ENCODE peak calls at places on chromosomes 11 and 22, in eight cellular contexts. C, I, G, V, P, R, A and L are unnamed samples.

GRCh38 chr11:12070446-12071267 is 39.7 kb upstream of the MICAL2 start:
- DNase-seq in C (no peak), I (peak; percentile 75), G (no peak), V (no peak), P (no peak), R (no peak), A (no peak), L (no peak)

GRCh38 chr11:110311783-110312578 is 15.6 kb upstream of the RDX start:
- DNase-seq in C (no peak), I (no peak), G (no peak), V (no peak), P (no peak), R (no peak), A (no peak), L (no peak)

GRCh38 chr11:46294365-46295309 is 17.2 kb downstream of the CREB3L1 start:
- DNase-seq in C (peak; percentile 85), I (peak; percentile 76), G (no peak), V (peak; percentile 76), P (no peak), R (no peak), A (no peak), L (no peak)

GRCh38 chr11:45881708-45882368 is 3.6 kb upstream of the MAPK8IP1 start:
- DNase-seq in C (no peak), I (no peak), G (no peak), V (no peak), P (no peak), R (no peak), A (no peak), L (no peak)

GRCh38 chr22:28014141-28015055 is 95.3 kb upstream of the PITPNB start:
- DNase-seq in C (no peak), I (peak; percentile 61), G (no peak), V (no peak), P (no peak), R (no peak), A (peak; percentile 7), L (peak; percentile 4)

GRCh38 chr22:17891427-17892167 is 117.3 kb upstream of the BID start:
- DNase-seq in C (peak; percentile 59), I (no peak), G (no peak), V (no peak), P (peak; percentile 7), R (no peak), A (peak; percentile 71), L (peak; percentile 39)

GRCh38 chr11:118894192-118894591 is 10.5 kb downstream of the CXCR5 start:
- DNase-seq in C (no peak), I (no peak), G (no peak), V (no peak), P (no peak), R (no peak), A (no peak), L (no peak)

GRCh38 chr11:22624742-22625447 is 728 bp downstream of the FANCF start:
- DNase-seq in C (peak; percentile 85), I (peak; percentile 80), G (peak; percentile 81), V (no peak), P (peak; percentile 34), R (no peak), A (peak; percentile 56), L (peak; percentile 84)

GRCh38 chr22:28792491-28793383 is 7.6 kb downstream of the XBP1 start:
- DNase-seq in C (no peak), I (no peak), G (no peak), V (no peak), P (no peak), R (no peak), A (no peak), L (peak; percentile 63)

GRCh38 chr22:49997221-49997599 is 15.4 kb downstream of the IL17REL start:
- DNase-seq in C (peak; percentile 48), I (peak; percentile 60), G (no peak), V (peak; percentile 18), P (no peak), R (no peak), A (no peak), L (peak; percentile 51)

GRCh38 chr11:9851366-9851765 is 187.5 kb downstream of the SWAP70 start:
- DNase-seq in C (no peak), I (no peak), G (no peak), V (no peak), P (no peak), R (no peak), A (no peak), L (no peak)

GRCh38 chr22:44337658-44338004 is 24.9 kb upstream of the SHISAL1 start:
- DNase-seq in C (peak; percentile 80), I (peak; percentile 86), G (no peak), V (peak; percentile 80), P (peak; percentile 38), R (no peak), A (no peak), L (no peak)

GRCh38 chr11:44780940-44781631 is 54.3 kb downstream of the TSPAN18 start:
- DNase-seq in C (peak; percentile 76), I (peak; percentile 72), G (no peak), V (no peak), P (no peak), R (no peak), A (peak; percentile 66), L (no peak)

GRCh38 chr11:60927061-60927592 is 2.9 kb downstream of the TMEM132A start:
- DNase-seq in C (no peak), I (no peak), G (no peak), V (no peak), P (no peak), R (no peak), A (no peak), L (no peak)

GRCh38 chr11:117795726-117796455 is 1.1 kb downstream of the DSCAML1 start:
- DNase-seq in C (no peak), I (no peak), G (no peak), V (no peak), P (no peak), R (no peak), A (no peak), L (no peak)

GRCh38 chr11:17389205-17389956 is 922 bp upstream of the KCNJ11 start:
- DNase-seq in C (peak; percentile 88), I (peak; percentile 80), G (peak; percentile 85), V (peak; percentile 74), P (peak; percentile 76), R (peak; percentile 87), A (peak; percentile 78), L (peak; percentile 88)

GRCh38 chr22:48445113-48445827 is 1382.4 kb downstream of the BRD1 start:
- DNase-seq in C (no peak), I (no peak), G (peak; percentile 70), V (no peak), P (peak; percentile 13), R (no peak), A (no peak), L (no peak)

GRCh38 chr11:12961615-12962014 is 47.5 kb upstream of the RASSF10 start:
- DNase-seq in C (no peak), I (no peak), G (no peak), V (no peak), P (no peak), R (no peak), A (no peak), L (no peak)

GRCh38 chr22:18045794-18046193 is 21.4 kb upstream of the MICAL3 start:
- DNase-seq in C (no peak), I (no peak), G (no peak), V (no peak), P (no peak), R (no peak), A (no peak), L (no peak)

DNA sequence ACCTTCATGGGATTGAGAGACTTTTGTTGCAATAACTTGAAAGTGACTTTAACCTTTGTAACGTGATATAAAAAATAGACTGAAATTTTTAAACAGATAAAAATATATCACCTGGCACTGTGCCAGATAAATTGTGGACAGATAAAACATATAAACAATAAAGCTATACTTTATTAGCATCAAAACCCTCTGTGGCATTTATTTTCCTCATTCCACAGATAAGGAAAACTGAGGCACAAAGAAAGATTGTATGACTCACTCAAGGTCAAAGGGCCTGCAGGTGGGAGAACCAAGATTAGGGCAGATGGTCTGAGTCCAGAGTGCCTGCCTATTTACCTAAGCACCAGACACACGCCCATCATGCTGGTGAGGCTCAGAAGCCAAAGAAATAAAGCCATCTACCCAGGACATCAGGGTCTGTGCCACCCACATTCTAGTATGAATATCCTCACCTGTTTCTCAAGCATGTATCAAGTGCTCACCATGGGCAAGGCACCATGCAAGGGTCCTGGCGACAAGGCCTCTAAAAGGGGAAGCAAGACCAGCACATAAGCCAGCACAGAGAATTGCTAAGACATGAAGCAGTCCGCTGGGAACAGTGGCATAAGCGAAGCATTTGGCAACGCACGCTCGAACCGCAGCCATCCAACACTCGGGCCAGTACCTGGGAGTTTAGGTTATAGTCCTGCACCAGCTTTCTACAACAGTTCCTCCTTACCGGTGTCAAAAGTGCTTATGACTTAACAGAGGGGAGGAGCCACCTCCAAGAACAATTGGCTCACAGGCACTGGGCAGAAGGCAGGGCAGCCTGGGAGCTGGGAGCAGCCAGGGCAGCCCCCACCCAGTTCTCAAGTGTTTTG is 17.6 kb downstream of the MYH9 start:
- DNase-seq in C (peak; percentile 74), I (peak; percentile 86), G (peak; percentile 89), V (no peak), P (no peak), R (no peak), A (peak; percentile 48), L (peak; percentile 78)
- H3K4me1 ChIP-seq in C (peaks cover 79% of the 10 kb centered on the region), I (peaks cover 100% of the 10 kb centered on the region), G (peaks cover 78% of the 10 kb centered on the region), V (peaks cover 56% of the 10 kb centered on the region), P (peaks cover 100% of the 10 kb centered on the region), R (peaks cover 97% of the 10 kb centered on the region), A (peaks cover 100% of the 10 kb centered on the region), L (peaks cover 100% of the 10 kb centered on the region)

GRCh38 chr22:40088818-40089217 is 88.9 kb upstream of the TNRC6B start:
- DNase-seq in C (no peak), I (no peak), G (no peak), V (no peak), P (no peak), R (no peak), A (no peak), L (no peak)
- H3K4me1 ChIP-seq in C (no peaks in the 10 kb centered on the region), I (peaks cover 7% of the 10 kb centered on the region), G (peaks cover 5% of the 10 kb centered on the region), V (peaks cover 6% of the 10 kb centered on the region), P (no peaks in the 10 kb centered on the region), R (peaks cover 40% of the 10 kb centered on the region), A (peaks cover 23% of the 10 kb centered on the region), L (peaks cover 8% of the 10 kb centered on the region)

DNA sequence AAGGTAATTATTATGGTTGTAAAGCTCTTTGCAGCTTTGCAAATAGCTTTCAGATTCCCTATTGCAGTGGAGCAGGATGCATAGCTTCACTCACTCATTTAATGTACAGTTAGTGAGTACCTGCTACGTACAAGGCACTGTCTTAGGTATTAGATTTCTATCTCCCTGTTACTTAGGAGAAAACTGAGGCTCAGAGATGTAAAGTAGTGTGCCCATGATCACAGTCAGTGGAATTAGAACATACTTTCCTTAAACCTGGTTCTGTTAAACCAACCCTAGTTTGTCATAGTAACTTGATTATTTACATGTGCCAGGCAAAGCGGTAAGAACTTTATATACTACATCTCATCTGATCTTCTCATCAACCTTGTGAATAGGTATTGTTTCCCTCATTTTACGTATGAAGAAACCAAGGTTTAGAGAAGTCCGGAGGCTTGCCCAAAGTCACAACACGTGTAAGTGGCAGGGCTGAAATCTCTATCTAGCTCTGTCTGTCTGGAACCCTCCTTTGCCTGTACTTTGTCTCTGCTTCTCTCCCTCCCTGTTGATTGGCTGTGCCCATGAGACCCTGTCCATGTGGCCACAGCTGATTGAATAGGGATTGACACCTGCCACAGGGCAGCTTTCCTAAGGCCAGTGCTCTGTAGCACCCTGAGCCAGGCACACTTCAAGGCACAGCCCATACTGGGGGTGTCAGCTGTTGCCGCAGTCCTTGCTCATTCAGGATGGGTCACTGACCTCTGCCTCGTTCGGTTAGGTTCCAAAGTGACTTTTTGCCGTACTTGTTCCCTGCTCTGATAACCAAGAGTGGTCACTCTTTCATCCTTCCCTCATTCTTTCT is 63.8 kb upstream of the PRSS23 start:
- DNase-seq in C (no peak), I (no peak), G (no peak), V (no peak), P (no peak), R (no peak), A (no peak), L (no peak)
- H3K4me1 ChIP-seq in C (peaks cover 40% of the 10 kb centered on the region), I (peaks cover 40% of the 10 kb centered on the region), G (no peaks in the 10 kb centered on the region), V (peaks cover 24% of the 10 kb centered on the region), P (peaks cover 86% of the 10 kb centered on the region), R (no peaks in the 10 kb centered on the region), A (peaks cover 24% of the 10 kb centered on the region), L (peaks cover 21% of the 10 kb centered on the region)

GRCh38 chr11:88229303-88229702 is 54.1 kb upstream of the RAB38 start:
- DNase-seq in C (no peak), I (no peak), G (peak; percentile 66), V (no peak), P (no peak), R (no peak), A (no peak), L (no peak)
- H3K4me1 ChIP-seq in C (no peaks in the 10 kb centered on the region), I (no peaks in the 10 kb centered on the region), G (no peaks in the 10 kb centered on the region), V (no peaks in the 10 kb centered on the region), P (no peaks in the 10 kb centered on the region), R (no peaks in the 10 kb centered on the region), A (no peaks in the 10 kb centered on the region), L (no peaks in the 10 kb centered on the region)